ENCODE peak calls at places on chromosomes 11 and 22, in four cellular contexts. F is naive thymus-derived CD8-positive, alpha-beta T cell; R is DMS 273 treated with DMSO at 0.1 percent for 48 hours; G is activated naive CD4-positive, alpha-beta T cell treated with anti-CD3 and anti-CD28 coated beads, Interleukin-2, amount 10 ng/mL, durations not matched to agents 7 days and 5 days. X is an unnamed sample.

GRCh38 chr22:26004477-26004876 is 164.8 kb upstream of the SEZ6L start:
- DNase-seq in R (no peak), F (no peak), G (no peak), X (no peak)

GRCh38 chr11:107752954-107753822 is 41.3 kb upstream of the SLN start:
- DNase-seq in G (no peak), F (no peak), R (no peak), X (no peak)

GRCh38 chr11:26834601-26835000 is 112.7 kb upstream of the SLC5A12 start:
- DNase-seq in G (no peak), F (no peak), R (no peak), X (no peak)

GRCh38 chr22:38623357-38623756 is 32.8 kb downstream of the FAM227A start:
- DNase-seq in R (no peak), G (no peak), F (no peak), X (no peak)

GRCh38 chr11:90241414-90241813 is 18.6 kb upstream of the CHORDC1 start:
- DNase-seq in G (no peak), F (no peak), R (no peak), X (no peak)

GRCh38 chr11:23569134-23569533 is 708.9 kb upstream of the CCDC179 start:
- DNase-seq in G (no peak), R (no peak), F (no peak), X (no peak)

GRCh38 chr11:114172055-114172861 is 112.7 kb downstream of the ZBTB16 start:
- DNase-seq in F (no peak), G (peak; percentile 42), R (no peak), X (no peak)

GRCh38 chr11:110531056-110531756 is 101.5 kb downstream of the FDX1 start:
- DNase-seq in R (no peak), F (no peak), G (no peak), X (no peak)

GRCh38 chr11:22539851-22540376 is 85.7 kb downstream of the FANCF start:
- DNase-seq in G (no peak), R (peak; percentile 26), F (no peak), X (no peak)

GRCh38 chr11:686451-687243 is 8.4 kb downstream of the DEAF1 start:
- DNase-seq in G (no peak), F (no peak), R (no peak), X (no peak)

GRCh38 chr22:42780070-42780540 is 59.4 kb upstream of the A4GALT start:
- DNase-seq in R (peak; percentile 72), G (peak; percentile 60), F (no peak), X (peak; percentile 78)

GRCh38 chr11:64144587-64145295 is 21.2 kb downstream of the MACROD1 start:
- DNase-seq in F (no peak), G (no peak), R (no peak), X (no peak)

GRCh38 chr11:14029971-14030531 is 67.5 kb downstream of the SPON1 start:
- DNase-seq in F (no peak), G (no peak), R (peak; percentile 41), X (no peak)

GRCh38 chr11:100719809-100720221 is 32.7 kb downstream of the ARHGAP42 start:
- DNase-seq in G (no peak), R (peak; percentile 77), F (no peak), X (no peak)

GRCh38 chr22:38267086-38267485 is 5.7 kb downstream of the TMEM184B start:
- DNase-seq in R (no peak), F (peak; percentile 67), G (peak; percentile 81), X (peak; percentile 79)

GRCh38 chr11:87173185-87174039 is 135.7 kb downstream of the TMEM135 start:
- DNase-seq in R (no peak), G (no peak), F (no peak), X (no peak)

GRCh38 chr22:45774016-45774670 is 102.5 kb downstream of the ATXN10 start:
- DNase-seq in G (no peak), F (no peak), R (no peak), X (no peak)

GRCh38 chr11:20821046-20821445 is 151.7 kb downstream of the NELL1 start:
- DNase-seq in R (no peak), G (no peak), F (no peak), X (no peak)

GRCh38 chr22:22410121-22410520 is 98.4 kb downstream of the ZNF280B start:
- DNase-seq in F (no peak), R (peak; percentile 19), G (no peak), X (peak; percentile 22)

GRCh38 chr11:20367313-20367948 is 3.9 kb downstream of the HTATIP2 start:
- DNase-seq in G (peak; percentile 25), R (no peak), F (no peak), X (peak; percentile 42)

GRCh38 chr11:114440121-114440860 is 1.0 kb downstream of the REXO2 start:
- DNase-seq in G (no peak), R (peak; percentile 8), F (no peak), X (no peak)

GRCh38 chr11:45022294-45023064 is 71.8 kb upstream of the TP53I11 start:
- DNase-seq in R (no peak), G (no peak), F (no peak), X (no peak)

GRCh38 chr11:72039108-72039850 is 40.6 kb downstream of the IL18BP start:
- DNase-seq in F (no peak), R (no peak), G (no peak), X (no peak)

GRCh38 chr11:5712507-5712906 is 22.9 kb downstream of the TRIM22 start:
- DNase-seq in R (no peak), F (no peak), G (no peak), X (no peak)